ENCODE peak calls at places on chromosome 19, in four cellular contexts. E is lower lobe of right lung; O is aorta; N is activated naive CD8-positive, alpha-beta T cell treated with anti-CD3 and anti-CD28 coated beads, Interleukin-2, amount 50 U/mL, for 24 hours. R is an unnamed sample.

GRCh38 chr19:16199275-16199932 is 1.7 kb downstream of the AP1M1 start:
- ATAC-seq in N (no peak), E (peak), O (no peak), R (no peak)

GRCh38 chr19:35044317-35045117 is 3.0 kb downstream of the HPN start:
- ATAC-seq in E (no peak), O (no peak), N (no peak), R (no peak)

GRCh38 chr19:47523473-47523872 is 8.6 kb upstream of the NAPA start:
- ATAC-seq in E (no peak), N (no peak), O (no peak), R (no peak)

GRCh38 chr19:54256250-54257115 is 590 bp downstream of the LILRB5 start:
- ATAC-seq in O (no peak), N (no peak), E (no peak), R (no peak)

GRCh38 chr19:33507021-33507956 is 14.3 kb downstream of the PEPD start:
- ATAC-seq in E (no peak), N (no peak), O (no peak), R (no peak)

GRCh38 chr19:27694361-27695055 is 1518.4 kb downstream of the UQCRFS1 start:
- ATAC-seq in O (no peak), N (no peak), E (no peak), R (no peak)

GRCh38 chr19:8806661-8807060 is 25.4 kb downstream of the ZNF558 start:
- ATAC-seq in E (no peak), O (no peak), N (no peak), R (no peak)

GRCh38 chr19:38303517-38304351 is at the start of gene C19orf33:
- ATAC-seq in O (no peak), E (peak), N (no peak), R (peak)

GRCh38 chr19:8615813-8616596 is 5.5 kb upstream of the ADAMTS10 start:
- ATAC-seq in O (peak), N (peak), E (peak), R (no peak)

GRCh38 chr19:38401148-38401547 is 1.7 kb upstream of the FAM98C start:
- ATAC-seq in N (no peak), E (no peak), O (no peak), R (no peak)

GRCh38 chr19:1408300-1409203 is 1.2 kb downstream of the DAZAP1 start:
- ATAC-seq in N (no peak), E (peak), O (peak), R (no peak)

GRCh38 chr19:17357724-17358123 is 19.4 kb downstream of the PLVAP start:
- ATAC-seq in E (peak), O (no peak), N (no peak), R (peak)

GRCh38 chr19:49231389-49231788 is 73.8 kb downstream of the TRPM4 start:
- ATAC-seq in E (no peak), N (peak), O (no peak), R (no peak)

GRCh38 chr19:7869910-7870511 is 4.2 kb downstream of the PRR36 start:
- ATAC-seq in N (no peak), E (no peak), O (no peak), R (no peak)

GRCh38 chr19:36152061-36152885 is at the start of gene COX7A1:
- ATAC-seq in E (peak), O (peak), N (no peak), R (peak)

GRCh38 chr19:46133101-46133627 is 8.7 kb upstream of the IGFL3 start:
- ATAC-seq in O (no peak), E (peak), N (no peak), R (no peak)

GRCh38 chr19:22532388-22533310 is 101.5 kb upstream of the ZNF492 start:
- ATAC-seq in O (peak), E (peak), N (no peak), R (peak)

GRCh38 chr19:3773814-3774515 is 1.9 kb upstream of the RAX2 start:
- ATAC-seq in N (no peak), O (no peak), E (no peak), R (no peak)

GRCh38 chr19:16153582-16154336 is 10.3 kb downstream of the HSH2D start:
- ATAC-seq in O (no peak), E (no peak), N (no peak), R (no peak)

GRCh38 chr19:38736413-38737280 is 7.6 kb downstream of the CAPN12 start:
- ATAC-seq in E (peak), N (no peak), O (no peak), R (peak)

GRCh38 chr19:29121684-29122083 is 91.3 kb downstream of the UQCRFS1 start:
- ATAC-seq in E (no peak), N (no peak), O (peak), R (no peak)

GRCh38 chr19:543912-544608 is at the start of gene GZMM:
- ATAC-seq in N (peak), O (peak), E (peak), R (peak)

GRCh38 chr19:49165111-49165750 is 7.6 kb downstream of the TRPM4 start:
- ATAC-seq in O (peak), E (peak), N (no peak), R (peak)

GRCh38 chr19:32037998-32038732 is 307.2 kb upstream of the ZNF507 start:
- ATAC-seq in E (no peak), O (no peak), N (no peak), R (no peak)

GRCh38 chr19:11435057-11435832 is at the start of the genes ODAD3 and PRKCSH:
- ATAC-seq in E (peak), N (peak), O (peak), R (peak)

GRCh38 chr19:32539240-32539916 is 41.6 kb upstream of the PDCD5 start:
- ATAC-seq in N (no peak), O (no peak), E (no peak), R (no peak)

GRCh38 chr19:6730941-6731670 is 6.3 kb downstream of the GPR108 start:
- ATAC-seq in O (no peak), N (no peak), E (no peak), R (no peak)

GRCh38 chr19:3931041-3931440 is 1.8 kb upstream of the NMRK2 start:
- ATAC-seq in E (no peak), O (no peak), N (no peak), R (peak)

GRCh38 chr19:6126335-6126974 is 9.0 kb upstream of the ACSBG2 start:
- ATAC-seq in E (peak), O (no peak), N (peak), R (no peak)

R was measured in gastroesophageal sphincter.